ENCODE peak calls at places on chromosomes 13 and 19, in six cellular contexts. F, W, A, S, M and C are unnamed samples.

GRCh38 chr13:76014618-76015315 is 378.6 kb downstream of the LMO7 start:
- DNase-seq in F (no peak), W (no peak), A (no peak), S (no peak), M (no peak), C (no peak)

GRCh38 chr13:65768545-65768944 is 1461.6 kb downstream of the PCDH9 start:
- DNase-seq in F (no peak), W (no peak), A (no peak), S (no peak), M (no peak), C (no peak)

GRCh38 chr19:42295831-42296525 is 6.0 kb upstream of the PRR19 start:
- DNase-seq in F (peak), W (no peak), A (no peak), S (no peak), M (no peak), C (no peak)

GRCh38 chr13:43284162-43284561 is 260.8 kb downstream of the DNAJC15 start:
- DNase-seq in F (no peak), W (no peak), A (no peak), S (peak), M (no peak), C (no peak)

GRCh38 chr19:57688011-57688763 is 6.4 kb downstream of the ZNF551 start:
- DNase-seq in F (no peak), W (no peak), A (no peak), S (no peak), M (no peak), C (no peak)

GRCh38 chr19:13619203-13619632 is 112.9 kb upstream of the CACNA1A start:
- DNase-seq in F (no peak), W (no peak), A (peak), S (no peak), M (no peak), C (peak)

GRCh38 chr13:45623516-45624090 is 8.1 kb upstream of the ERICH6B start:
- DNase-seq in F (no peak), W (no peak), A (no peak), S (no peak), M (no peak), C (no peak)

GRCh38 chr13:95756072-95756471 is 79.1 kb downstream of the DNAJC3 start:
- DNase-seq in F (no peak), W (no peak), A (no peak), S (no peak), M (no peak), C (no peak)

GRCh38 chr19:43462887-43463380 is 2.5 kb downstream of the LYPD3 start:
- DNase-seq in F (no peak), W (no peak), A (no peak), S (no peak), M (no peak), C (no peak)

GRCh38 chr13:36347826-36348225 is 1.6 kb upstream of the SPART start:
- DNase-seq in F (no peak), W (peak), A (no peak), S (no peak), M (no peak), C (no peak)

GRCh38 chr13:102654786-102655185 is 40.1 kb downstream of the METTL21C start:
- DNase-seq in F (no peak), W (no peak), A (no peak), S (no peak), M (no peak), C (no peak)

GRCh38 chr19:46720516-46721239 is 3.8 kb upstream of the PRKD2 start:
- DNase-seq in F (no peak), W (no peak), A (no peak), S (no peak), M (no peak), C (no peak)

GRCh38 chr19:13132471-13133166 is 14.6 kb downstream of the NACC1 start:
- DNase-seq in F (no peak), W (no peak), A (no peak), S (no peak), M (no peak), C (no peak)

GRCh38 chr19:402786-403185 is 6.2 kb downstream of the C2CD4C start:
- DNase-seq in F (no peak), W (no peak), A (no peak), S (no peak), M (no peak), C (no peak)

GRCh38 chr19:46478356-46478986 is 7.1 kb upstream of the PNMA8A start:
- DNase-seq in F (no peak), W (no peak), A (no peak), S (no peak), M (no peak), C (no peak)

GRCh38 chr13:95902736-95903135 is 150.5 kb downstream of the UGGT2 start:
- DNase-seq in F (no peak), W (no peak), A (no peak), S (no peak), M (no peak), C (no peak)

GRCh38 chr13:26062853-26063444 is 11.1 kb upstream of the SHISA2 start:
- DNase-seq in F (no peak), W (peak), A (no peak), S (no peak), M (peak), C (no peak)

GRCh38 chr19:33339016-33339749 is 34.3 kb upstream of the CEBPG start:
- DNase-seq in F (no peak), W (no peak), A (no peak), S (no peak), M (no peak), C (no peak)

GRCh38 chr13:46317120-46317519 is 69.9 kb downstream of the RUBCNL start:
- DNase-seq in F (no peak), W (no peak), A (no peak), S (no peak), M (no peak), C (no peak)

GRCh38 chr13:109093988-109094387 is 464.6 kb downstream of the MYO16 start:
- DNase-seq in F (no peak), W (peak), A (no peak), S (no peak), M (no peak), C (no peak)

GRCh38 chr13:108249150-108249549 is 20.4 kb upstream of the TNFSF13B start:
- DNase-seq in F (no peak), W (no peak), A (no peak), S (no peak), M (no peak), C (no peak)

GRCh38 chr13:20231839-20232555 is at the start of gene GJB6:
- DNase-seq in F (no peak), W (no peak), A (no peak), S (no peak), M (no peak), C (no peak)

GRCh38 chr13:49308977-49309408 is 61.3 kb downstream of the CDADC1 start:
- DNase-seq in F (no peak), W (no peak), A (no peak), S (no peak), M (no peak), C (no peak)

GRCh38 chr13:98144501-98145350 is 1.8 kb downstream of the FARP1 start:
- DNase-seq in F (no peak), W (no peak), A (peak), S (peak), M (peak), C (peak)

GRCh38 chr19:18895038-18895827 is 725 bp downstream of the CERS1 start:
- DNase-seq in F (no peak), W (no peak), A (no peak), S (no peak), M (no peak), C (no peak)

GRCh38 chr13:91375119-91375729 is 23.2 kb upstream of the GPC5 start:
- DNase-seq in F (no peak), W (no peak), A (no peak), S (no peak), M (no peak), C (no peak)

GRCh38 chr13:110457361-110457760 is 104.2 kb downstream of the RAB20 start:
- DNase-seq in F (no peak), W (no peak), A (no peak), S (no peak), M (no peak), C (no peak)

GRCh38 chr19:55210120-55210493 is 806 bp upstream of the PTPRH start:
- DNase-seq in F (no peak), W (no peak), A (peak), S (peak), M (peak), C (peak)

GRCh38 chr13:111387026-111387871 is 66.8 kb downstream of the TEX29 start:
- DNase-seq in F (no peak), W (no peak), A (no peak), S (no peak), M (no peak), C (no peak)

GRCh38 chr19:4602915-4603314 is 36.4 kb upstream of the TNFAIP8L1 start:
- DNase-seq in F (no peak), W (no peak), A (no peak), S (no peak), M (no peak), C (no peak)

GRCh38 chr13:51781246-51782022 is 22.5 kb downstream of the DHRS12 start:
- DNase-seq in F (no peak), W (no peak), A (no peak), S (no peak), M (no peak), C (no peak)

GRCh38 chr19:41298327-41298964 is 11.5 kb upstream of the CCDC97 start:
- DNase-seq in F (no peak), W (no peak), A (peak), S (peak), M (peak), C (peak)

GRCh38 chr19:54373781-54374266 is 9.1 kb upstream of the LAIR1 start:
- DNase-seq in F (peak), W (peak), A (no peak), S (no peak), M (no peak), C (no peak)

GRCh38 chr13:49821216-49821820 is 28.8 kb upstream of the KPNA3 start:
- DNase-seq in F (no peak), W (no peak), A (no peak), S (no peak), M (no peak), C (no peak)

GRCh38 chr13:98549006-98549727 is 27.7 kb downstream of the STK24 start:
- DNase-seq in F (no peak), W (peak), A (peak), S (peak), M (peak), C (peak)

GRCh38 chr19:49091391-49092038 is 6.3 kb downstream of the SNRNP70 start:
- DNase-seq in F (no peak), W (no peak), A (no peak), S (no peak), M (no peak), C (no peak)

GRCh38 chr19:57192064-57192395 is 730 bp downstream of the ZNF264 start:
- DNase-seq in F (no peak), W (no peak), A (no peak), S (no peak), M (no peak), C (no peak)

GRCh38 chr13:29596064-29596418 is 553 bp upstream of the SLC7A1 start:
- DNase-seq in F (no peak), W (no peak), A (no peak), S (no peak), M (no peak), C (no peak)
- TF ChIP-seq CTCF in F (no peak), W (no peak), A (no peak), S (no peak), M (no peak), C (no peak)

GRCh38 chr13:23175920-23176319 is 4.9 kb upstream of the SGCG start:
- DNase-seq in F (no peak), W (no peak), A (no peak), S (no peak), M (no peak), C (no peak)
- TF ChIP-seq CTCF in F (peak), W (peak), A (peak), S (peak), M (no peak), C (peak)

DNA sequence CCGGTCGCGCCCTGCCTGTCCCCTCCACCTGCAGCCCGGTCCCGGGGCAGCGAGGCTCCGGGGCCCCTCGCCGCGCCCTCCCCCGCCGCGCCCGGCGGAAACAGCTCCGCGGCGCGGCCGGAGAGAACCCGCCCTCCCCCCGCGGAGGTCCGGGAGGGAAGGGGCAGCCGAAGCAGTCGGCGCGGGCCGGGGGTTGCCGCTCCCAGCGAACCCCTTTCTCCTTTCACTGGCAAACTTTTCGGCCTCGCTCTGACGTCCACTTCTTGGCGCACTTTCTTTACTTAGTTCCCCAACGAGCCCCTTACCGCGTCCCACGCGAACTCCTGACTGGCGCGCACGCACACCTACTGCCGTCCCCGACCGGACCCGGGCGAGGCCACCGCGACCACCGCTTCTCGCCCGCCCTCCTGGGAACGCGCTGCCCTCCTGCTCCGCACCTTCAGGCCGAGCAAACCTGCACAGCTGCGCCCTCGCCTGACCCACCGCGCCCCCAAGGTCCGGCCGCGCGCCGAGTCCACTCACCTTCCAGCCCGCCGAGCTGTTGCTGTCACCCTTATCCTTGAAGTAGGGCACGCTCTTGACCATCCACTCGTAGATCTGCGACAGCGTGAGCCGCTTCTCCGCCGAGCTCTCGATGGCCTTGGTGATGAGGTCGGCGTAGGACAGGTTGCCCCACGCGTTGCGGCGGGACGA is 1.2 kb downstream of the FOXO1 start:
- DNase-seq in F (peak), W (no peak), A (no peak), S (no peak), M (no peak), C (no peak)
- TF ChIP-seq CTCF in F (peak), W (no peak), A (no peak), S (no peak), M (no peak), C (no peak)

GRCh38 chr19:34838248-34838647 is 65.2 kb upstream of the ZNF599 start:
- DNase-seq in F (no peak), W (no peak), A (no peak), S (no peak), M (no peak), C (no peak)
- TF ChIP-seq CTCF in F (no peak), W (no peak), A (no peak), S (no peak), M (no peak), C (no peak)

GRCh38 chr19:6711605-6712004 is 8.8 kb downstream of the C3 start:
- DNase-seq in F (no peak), W (no peak), A (no peak), S (no peak), M (no peak), C (no peak)

GRCh38 chr19:6711078-6711361 is 9.4 kb downstream of the C3 start:
- DNase-seq in F (no peak), W (no peak), A (no peak), S (no peak), M (no peak), C (no peak)

GRCh38 chr19:6712231-6712630 is 8.2 kb downstream of the C3 start:
- DNase-seq in F (no peak), W (no peak), A (no peak), S (no peak), M (no peak), C (no peak)

GRCh38 chr19:6709549-6709948 is 10.9 kb downstream of the C3 start:
- DNase-seq in F (no peak), W (no peak), A (no peak), S (no peak), M (no peak), C (no peak)

DNA sequence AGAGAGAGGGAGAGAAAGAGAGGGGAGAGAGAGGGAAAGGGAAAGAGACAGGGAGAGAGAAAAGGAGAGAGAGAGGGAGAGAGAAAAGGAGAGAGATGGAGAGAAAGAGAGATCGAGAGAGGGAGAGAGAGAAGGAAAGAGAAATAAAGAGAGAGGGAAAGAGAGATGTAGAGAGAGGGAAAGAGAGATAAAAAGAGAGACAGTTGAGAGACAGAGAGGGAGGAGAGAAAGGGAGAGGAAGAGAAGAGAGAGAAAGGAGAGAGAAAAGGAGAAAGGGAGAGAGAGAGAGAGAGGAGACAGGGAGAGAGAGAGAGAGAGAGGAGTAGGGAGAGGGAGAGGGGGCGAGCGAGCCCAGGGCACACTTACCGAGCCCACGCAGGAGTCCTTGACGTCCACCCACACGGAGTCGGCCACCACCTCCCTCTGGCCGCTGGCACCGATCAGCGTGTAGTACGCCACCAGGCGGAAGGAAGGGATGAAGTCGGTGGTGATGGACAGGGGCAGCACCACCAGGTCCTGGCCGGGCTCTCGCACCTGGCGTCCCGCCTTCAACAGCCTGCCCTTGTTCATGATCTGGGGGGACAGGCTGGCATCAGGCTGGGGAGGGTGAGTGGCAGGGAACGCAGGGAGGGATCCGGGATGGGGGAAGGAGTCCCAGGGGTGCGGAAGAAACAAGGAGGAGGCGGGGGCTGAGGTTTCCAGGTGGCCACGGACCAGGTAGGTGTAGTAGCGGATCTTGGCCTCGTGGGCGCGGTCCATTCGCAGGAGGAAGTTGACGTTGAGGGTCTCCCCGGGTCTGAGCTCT is 10.0 kb downstream of the C3 start:
- DNase-seq in F (no peak), W (no peak), A (no peak), S (no peak), M (no peak), C (no peak)
- TF ChIP-seq CTCF in F (peak), W (no peak), A (no peak), S (no peak), M (no peak), C (no peak)

DNA sequence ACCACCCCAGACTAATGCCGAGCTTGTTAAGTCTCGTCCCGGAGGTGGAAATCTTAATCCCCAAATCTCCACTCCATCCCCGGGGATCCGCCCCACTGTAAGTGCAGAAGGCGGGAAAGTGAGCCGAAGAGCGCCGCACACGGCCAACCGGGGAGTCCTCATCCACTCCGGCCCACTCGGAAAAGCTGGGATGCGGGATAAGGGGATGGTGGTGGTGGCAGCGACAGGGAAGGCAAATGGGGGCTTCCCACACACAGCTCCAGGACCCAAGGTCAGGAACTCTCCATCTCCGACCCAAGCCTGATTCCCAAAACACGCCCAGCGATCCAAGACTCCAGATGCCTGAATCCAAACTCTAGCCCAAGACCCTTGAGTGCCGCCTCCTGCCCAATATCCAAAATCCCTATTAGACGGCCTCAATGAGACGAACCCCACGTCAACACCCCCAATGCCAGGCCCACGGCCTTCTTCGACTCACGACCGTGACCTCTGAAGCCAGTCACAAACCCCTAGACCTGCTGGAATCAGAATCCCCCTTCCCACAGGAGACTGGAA is 481 bp downstream of the FBL start:
- DNase-seq in F (peak), W (no peak), A (no peak), S (no peak), M (no peak), C (no peak)
- TF ChIP-seq CTCF in F (peak), W (no peak), A (peak), S (peak), M (peak), C (peak)

DNA sequence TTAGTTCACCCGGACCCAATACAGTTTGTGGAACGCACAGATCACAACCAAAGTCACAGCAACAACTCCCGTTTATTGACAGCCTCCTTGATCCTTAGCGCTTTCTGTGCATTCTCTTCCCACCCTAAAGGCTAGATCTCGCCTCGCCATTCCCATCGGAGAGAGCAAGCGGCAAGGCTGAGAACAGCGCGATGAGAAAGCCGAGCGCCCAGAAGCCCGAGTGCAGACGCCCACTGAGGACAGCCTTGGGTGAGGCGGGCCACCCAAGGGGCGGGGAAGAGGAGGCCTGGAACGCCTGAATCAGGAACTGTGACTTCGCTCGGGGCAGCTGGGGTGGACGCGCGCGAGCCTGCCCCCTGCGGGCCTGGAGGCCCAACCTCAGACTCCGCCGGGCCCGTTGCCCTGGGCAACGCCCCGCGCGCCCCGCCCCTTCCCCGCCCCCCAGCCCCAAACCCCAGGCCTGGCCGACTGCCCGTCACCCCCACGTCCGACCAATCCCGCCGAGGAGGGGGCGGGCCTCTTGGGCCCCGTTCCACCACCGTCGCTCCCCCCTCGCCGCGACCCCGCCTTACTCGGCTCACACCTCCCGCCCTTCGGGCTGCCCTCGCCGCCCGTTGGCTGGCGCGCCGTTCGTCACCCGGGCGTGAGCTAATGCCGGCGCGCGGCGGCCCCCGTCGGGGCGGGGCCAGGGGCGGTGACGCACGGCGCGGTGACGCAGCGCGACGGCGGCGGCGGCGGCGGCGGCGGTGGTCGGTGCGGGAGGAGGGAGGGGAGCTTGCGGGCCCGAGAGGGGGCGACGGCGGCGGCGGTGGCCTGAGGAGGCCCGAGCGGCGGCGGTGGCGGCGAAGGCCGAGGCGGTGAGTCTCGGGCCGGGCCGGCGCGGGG is at the start of gene SAMD4B:
- DNase-seq in F (peak), W (peak), A (peak), S (peak), M (peak), C (peak)
- TF ChIP-seq CTCF in F (peak), W (peak), A (peak), S (peak), M (peak), C (peak)